ENCODE peak calls at places on chromosome 22, in ten cellular contexts. G is MM.1S; Y is CD4-positive, alpha-beta memory T cell; H is HCT116; O is A549; V is CD4-positive, CD25-positive, alpha-beta regulatory T cell; W is CD4-positive, alpha-beta T cell; I is aorta; J is upper lobe of right lung; F is GM23338. K is an unnamed sample.

GRCh38 chr22:21710156-21710555 is 25.4 kb downstream of the YPEL1 start:
- DNase-seq in G (no peak), Y (no peak), H (no peak), O (no peak), V (no peak), W (no peak), I (no peak), J (no peak), F (no peak), K (no peak)

GRCh38 chr22:28203286-28203685 is 284.2 kb upstream of the PITPNB start:
- DNase-seq in G (no peak), Y (no peak), H (no peak), O (no peak), V (no peak), W (no peak), I (no peak), J (no peak), F (no peak), K (no peak)

GRCh38 chr22:38262051-38262795 is 10.6 kb downstream of the TMEM184B start:
- DNase-seq in G (peak; percentile 63), Y (no peak), H (no peak), O (no peak), V (peak; percentile 53), W (peak; percentile 27), I (peak; percentile 85), J (peak; percentile 88), F (peak; percentile 85), K (no peak)

GRCh38 chr22:17086301-17086700 is 1.5 kb downstream of the IL17RA start:
- DNase-seq in G (no peak), Y (no peak), H (no peak), O (no peak), V (no peak), W (no peak), I (peak; percentile 34), J (peak; percentile 60), F (no peak), K (no peak)

GRCh38 chr22:36301851-36302250 is 48.9 kb downstream of the APOL1 start:
- DNase-seq in G (no peak), Y (no peak), H (no peak), O (no peak), V (no peak), W (no peak), I (no peak), J (no peak), F (no peak), K (no peak)

GRCh38 chr22:30252411-30253204 is 6.0 kb upstream of the LIF start:
- DNase-seq in G (no peak), Y (no peak), H (peak; percentile 85), O (peak; percentile 73), V (no peak), W (no peak), I (no peak), J (no peak), F (peak; percentile 47), K (no peak)

GRCh38 chr22:46947516-46948260 is 185.2 kb downstream of the TBC1D22A start:
- DNase-seq in G (no peak), Y (no peak), H (no peak), O (no peak), V (no peak), W (no peak), I (no peak), J (no peak), F (no peak), K (no peak)

GRCh38 chr22:44544523-44545433 is 46.7 kb upstream of the RTL6 start:
- DNase-seq in G (no peak), Y (no peak), H (no peak), O (no peak), V (no peak), W (no peak), I (no peak), J (peak; percentile 46), F (no peak), K (no peak)

GRCh38 chr22:40509401-40510134 is 127.0 kb downstream of the MRTFA start:
- DNase-seq in G (no peak), Y (no peak), H (no peak), O (peak; percentile 94), V (no peak), W (no peak), I (no peak), J (no peak), F (no peak), K (no peak)

GRCh38 chr22:40512426-40513136 is 123.9 kb downstream of the MRTFA start:
- DNase-seq in G (no peak), Y (no peak), H (no peak), O (peak; percentile 92), V (no peak), W (no peak), I (no peak), J (no peak), F (no peak), K (no peak)

GRCh38 chr22:40510965-40511364 is 125.6 kb downstream of the MRTFA start:
- DNase-seq in G (no peak), Y (no peak), H (no peak), O (no peak), V (no peak), W (no peak), I (no peak), J (no peak), F (no peak), K (no peak)

GRCh38 chr22:40507491-40507890 is 129.0 kb downstream of the MRTFA start:
- DNase-seq in G (no peak), Y (no peak), H (no peak), O (no peak), V (no peak), W (no peak), I (no peak), J (no peak), F (no peak), K (no peak)

GRCh38 chr22:40511604-40512003 is 124.9 kb downstream of the MRTFA start:
- DNase-seq in G (no peak), Y (no peak), H (no peak), O (peak; percentile 54), V (no peak), W (no peak), I (no peak), J (no peak), F (no peak), K (no peak)
- H3K27ac ChIP-seq in G (no peak overlapping the region), Y (no peak overlapping the region), H (no peak overlapping the region), O (peak overlapping the region; percentile 94), V (no peak overlapping the region), W (no peak overlapping the region), I (no peak overlapping the region), J (peak overlapping the region; percentile 43), F (no peak overlapping the region), K (no peak overlapping the region)

GRCh38 chr22:31623634-31624312 is 38.2 kb downstream of the PISD start:
- DNase-seq in G (no peak), Y (no peak), H (no peak), O (no peak), V (no peak), W (no peak), I (no peak), J (no peak), F (no peak), K (no peak)
- H3K27ac ChIP-seq in G (no peak overlapping the region), Y (no peak overlapping the region), H (peak overlapping the region; percentile 14), O (no peak overlapping the region), V (no peak overlapping the region), W (peak overlapping the region; percentile 30), I (no peak overlapping the region), J (no peak overlapping the region), F (no peak overlapping the region), K (no peak overlapping the region)

GRCh38 chr22:19216579-19216978 is 38.0 kb upstream of the SLC25A1 start:
- DNase-seq in G (no peak), Y (no peak), H (no peak), O (no peak), V (no peak), W (no peak), I (no peak), J (no peak), F (no peak), K (no peak)

GRCh38 chr22:19220867-19221266 is 42.3 kb upstream of the SLC25A1 start:
- DNase-seq in G (no peak), Y (no peak), H (no peak), O (no peak), V (no peak), W (no peak), I (no peak), J (no peak), F (no peak), K (no peak)

GRCh38 chr22:19222242-19223005 is 43.9 kb upstream of the SLC25A1 start:
- DNase-seq in G (no peak), Y (no peak), H (no peak), O (no peak), V (no peak), W (no peak), I (no peak), J (no peak), F (no peak), K (no peak)

GRCh38 chr22:19215360-19215759 is 36.8 kb upstream of the SLC25A1 start:
- DNase-seq in G (no peak), Y (no peak), H (no peak), O (no peak), V (no peak), W (no peak), I (peak; percentile 41), J (no peak), F (no peak), K (no peak)

DNA sequence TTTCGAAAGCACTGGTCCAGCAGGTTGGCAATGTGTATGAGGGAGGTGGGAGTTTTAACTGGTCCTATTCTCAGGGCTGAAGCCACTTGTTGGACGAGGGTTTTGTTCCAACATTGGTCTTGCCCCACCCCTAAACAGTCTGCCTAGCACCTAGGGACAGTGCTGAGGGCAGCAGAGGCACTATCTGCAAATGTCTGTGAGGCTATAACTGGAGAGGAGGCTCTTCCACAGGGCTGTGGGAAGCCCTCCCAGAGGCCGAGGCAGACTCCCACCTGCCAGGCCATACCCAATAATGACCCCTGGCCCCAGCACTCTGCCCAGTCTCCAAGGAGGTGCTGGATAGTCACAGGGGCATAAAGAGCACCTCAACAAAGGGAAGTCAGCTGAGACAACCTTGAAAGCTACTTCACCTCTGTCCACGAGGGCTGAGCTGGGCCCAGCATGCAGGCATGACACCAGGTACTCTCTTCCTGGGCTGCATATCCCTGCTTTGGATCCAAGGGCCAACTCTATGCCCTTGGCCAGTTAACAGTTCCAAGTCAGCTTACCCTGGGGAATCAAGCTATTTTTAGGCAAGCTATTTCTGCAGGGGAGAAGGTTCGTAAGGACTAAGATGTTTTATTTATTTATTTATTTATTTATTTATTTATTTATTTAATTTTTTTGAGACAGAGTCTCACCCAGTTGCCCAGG is 40.2 kb upstream of the SLC25A1 start:
- DNase-seq in G (no peak), Y (no peak), H (no peak), O (no peak), V (no peak), W (no peak), I (peak; percentile 23), J (no peak), F (no peak), K (no peak)
- H3K27ac ChIP-seq in G (no peak overlapping the region), Y (no peak overlapping the region), H (no peak overlapping the region), O (no peak overlapping the region), V (no peak overlapping the region), W (no peak overlapping the region), I (no peak overlapping the region), J (no peak overlapping the region), F (no peak overlapping the region), K (no peak overlapping the region)

DNA sequence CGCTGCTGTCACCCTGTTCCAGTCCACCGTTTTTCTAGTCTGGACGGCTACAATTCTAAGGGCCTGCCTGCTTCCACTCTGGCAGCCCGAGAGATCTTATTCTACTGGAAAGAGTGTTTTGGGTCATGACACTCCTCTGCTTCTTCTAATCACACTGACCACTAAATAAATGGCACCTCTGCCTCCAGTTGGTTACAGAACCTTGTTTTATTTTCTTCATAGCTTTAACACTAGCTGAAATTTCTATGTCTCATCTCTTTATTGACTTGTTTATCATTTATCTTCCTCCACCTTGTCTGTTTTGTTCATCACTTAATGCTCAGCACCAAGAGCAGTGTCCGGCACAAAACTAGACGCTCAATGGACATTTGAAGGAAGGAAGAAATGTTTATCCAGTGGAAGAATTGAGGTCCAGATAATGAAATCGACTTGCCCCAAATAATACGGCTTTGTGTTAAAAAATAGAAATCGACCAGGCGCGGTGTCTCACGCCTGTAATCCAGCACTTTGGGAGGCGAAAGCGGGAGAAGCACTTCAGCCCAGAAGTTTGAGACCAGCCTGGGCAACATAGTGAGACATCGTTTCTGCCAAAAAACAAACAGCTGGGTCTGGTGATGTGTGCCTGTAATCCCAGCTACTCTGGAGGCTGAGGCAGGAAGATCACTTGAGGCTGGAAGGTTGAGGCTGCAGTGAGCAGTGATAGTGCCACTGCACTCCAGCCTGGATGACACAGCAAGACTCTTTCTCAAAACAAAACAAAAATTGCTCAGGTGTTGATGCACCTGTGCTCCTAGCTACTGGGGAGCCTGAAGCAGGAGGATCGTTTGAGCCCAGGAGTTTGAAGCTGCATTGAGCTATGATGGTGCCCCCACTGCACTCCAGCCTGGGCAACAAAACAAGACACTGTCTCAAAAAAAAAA is 693 bp upstream of the PRR14L start:
- DNase-seq in G (no peak), Y (no peak), H (no peak), O (no peak), V (no peak), W (no peak), I (no peak), J (no peak), F (no peak), K (no peak)
- H3K27ac ChIP-seq in G (peak overlapping the region; percentile 27), Y (peak overlapping the region; percentile 85), H (peak overlapping the region; percentile 95), O (peak overlapping the region; percentile 100), V (peak overlapping the region; percentile 88), W (peak overlapping the region; percentile 85), I (no peak overlapping the region), J (peak overlapping the region; percentile 95), F (no peak overlapping the region), K (no peak overlapping the region)